ENCODE peak calls at places on chromosomes 5 and 9, in five cellular contexts. J, V, L, Z and N are unnamed samples.
A peak's percentile ranks its signal among the peaks of the same experiment; 100 is the strongest.

GRCh38 chr9:93132287-93132927 is 1.6 kb downstream of the NINJ1 start:
- DNase-seq in J (no peak), V (peak; percentile 51), L (no peak), Z (no peak), N (no peak)

GRCh38 chr5:886716-887325 is 5.8 kb downstream of the BRD9 start:
- DNase-seq in J (no peak), V (no peak), L (no peak), Z (no peak), N (no peak)

GRCh38 chr5:64952961-64953360 is 184.2 kb downstream of the CWC27 start:
- DNase-seq in J (no peak), V (no peak), L (no peak), Z (no peak), N (no peak)

GRCh38 chr9:113541019-113541900 is 77.7 kb downstream of the RGS3 start:
- DNase-seq in J (no peak), V (peak; percentile 88), L (no peak), Z (no peak), N (no peak)

GRCh38 chr9:73548201-73548600 is 396.5 kb downstream of the ANXA1 start:
- DNase-seq in J (no peak), V (peak; percentile 2), L (no peak), Z (no peak), N (no peak)

GRCh38 chr5:34500236-34500836 is 155.8 kb upstream of the RAI14 start:
- DNase-seq in J (no peak), V (no peak), L (no peak), Z (no peak), N (no peak)

GRCh38 chr9:117250610-117251215 is 164.1 kb downstream of the ASTN2 start:
- DNase-seq in J (no peak), V (no peak), L (no peak), Z (no peak), N (no peak)

GRCh38 chr5:95993261-95993660 is 31.6 kb upstream of the ELL2 start:
- DNase-seq in J (no peak), V (no peak), L (no peak), Z (no peak), N (no peak)

GRCh38 chr5:139687656-139688055 is 39.5 kb downstream of the CXXC5 start:
- DNase-seq in J (no peak), V (no peak), L (no peak), Z (no peak), N (no peak)

GRCh38 chr5:132271251-132272246 is 14.1 kb downstream of the PDLIM4 start:
- DNase-seq in J (no peak), V (no peak), L (no peak), Z (no peak), N (no peak)

GRCh38 chr5:72559866-72560766 is 52.9 kb upstream of the ZNF366 start:
- DNase-seq in J (peak; percentile 23), V (no peak), L (no peak), Z (no peak), N (no peak)

GRCh38 chr5:170232786-170233185 is at the start of gene C5orf58:
- DNase-seq in J (no peak), V (no peak), L (no peak), Z (no peak), N (no peak)

GRCh38 chr5:133757396-133757795 is 145.1 kb upstream of the FSTL4 start:
- DNase-seq in J (no peak), V (no peak), L (no peak), Z (no peak), N (no peak)

GRCh38 chr5:994272-994607 is 14.4 kb upstream of the NKD2 start:
- DNase-seq in J (no peak), V (no peak), L (no peak), Z (no peak), N (no peak)

GRCh38 chr5:10699987-10700386 is 61.0 kb downstream of the DAP start:
- DNase-seq in J (no peak), V (no peak), L (no peak), Z (no peak), N (no peak)

GRCh38 chr9:112443636-112444035 is 43.0 kb upstream of the KIAA1958 start:
- DNase-seq in J (no peak), V (no peak), L (no peak), Z (no peak), N (no peak)

GRCh38 chr5:176296-176823 is 14.9 kb upstream of the LRRC14B start:
- DNase-seq in J (no peak), V (no peak), L (no peak), Z (no peak), N (no peak)

GRCh38 chr9:116087751-116088194 is 65.8 kb upstream of the PAPPA start:
- DNase-seq in J (no peak), V (peak; percentile 85), L (no peak), Z (no peak), N (no peak)

GRCh38 chr9:92798358-92798757 is 33.7 kb upstream of the BICD2 start:
- DNase-seq in J (no peak), V (no peak), L (no peak), Z (no peak), N (no peak)

GRCh38 chr5:155004138-155004744 is 9.3 kb upstream of the KIF4B start:
- DNase-seq in J (peak; percentile 2), V (peak; percentile 32), L (no peak), Z (peak; percentile 5), N (no peak)

GRCh38 chr5:53201746-53202145 is 92.2 kb upstream of the MOCS2 start:
- DNase-seq in J (peak; percentile 17), V (no peak), L (no peak), Z (no peak), N (no peak)

GRCh38 chr5:132227485-132228240 is at the start of gene P4HA2:
- DNase-seq in J (peak; percentile 32), V (peak; percentile 71), L (no peak), Z (peak; percentile 67), N (peak; percentile 90)

GRCh38 chr9:34988218-34989055 is 1.1 kb upstream of the DNAJB5 start:
- DNase-seq in J (no peak), V (peak; percentile 23), L (no peak), Z (peak; percentile 50), N (peak; percentile 67)